ENCODE peak calls at places on chromosomes 7 and 10, in four cellular contexts. E is neuronal stem cell, W is mammary epithelial cell, J is GM23248. Y is an unnamed sample.

GRCh38 chr7:47581821-47582747 is at the start of gene TNS3:
- DNase-seq in E (no peak), W (peak; percentile 47), J (peak; percentile 74), Y (no peak)

GRCh38 chr10:32318476-32318896 is 28.5 kb downstream of the EPC1 start:
- DNase-seq in E (no peak), W (no peak), J (peak; percentile 76), Y (no peak)

GRCh38 chr7:2661602-2662272 is 26.3 kb upstream of the AMZ1 start:
- DNase-seq in E (no peak), W (no peak), J (no peak), Y (no peak)

GRCh38 chr7:36116347-36117200 is 36.5 kb upstream of the EEPD1 start:
- DNase-seq in E (no peak), W (peak; percentile 53), J (peak; percentile 54), Y (no peak)

GRCh38 chr7:100485514-100485913 is 1.8 kb downstream of the NYAP1 start:
- DNase-seq in E (no peak), W (no peak), J (peak; percentile 38), Y (no peak)

GRCh38 chr7:28685660-28686417 is 272.3 kb downstream of the TRIL start:
- DNase-seq in E (peak; percentile 61), W (peak; percentile 96), J (peak; percentile 96), Y (peak; percentile 74)

GRCh38 chr7:28957064-28957821 is 887 bp downstream of the TRIL start:
- DNase-seq in E (peak; percentile 40), W (no peak), J (peak; percentile 30), Y (no peak)

GRCh38 chr7:99406557-99406956 is 1.8 kb downstream of the PDAP1 start:
- DNase-seq in E (no peak), W (no peak), J (no peak), Y (no peak)

GRCh38 chr7:107678110-107678753 is 17.6 kb downstream of the SLC26A4 start:
- DNase-seq in E (no peak), W (no peak), J (no peak), Y (no peak)

GRCh38 chr10:2188371-2188770 is 451.0 kb upstream of the ADARB2 start:
- DNase-seq in E (no peak), W (peak; percentile 37), J (no peak), Y (no peak)

GRCh38 chr10:127044191-127044590 is 139.0 kb downstream of the DOCK1 start:
- DNase-seq in E (no peak), W (peak; percentile 80), J (no peak), Y (peak; percentile 63)

GRCh38 chr10:33802566-33802965 is 468.1 kb upstream of the NRP1 start:
- DNase-seq in E (no peak), W (no peak), J (no peak), Y (no peak)

GRCh38 chr7:98992076-98992475 is 113.7 kb downstream of the TRRAP start:
- DNase-seq in E (no peak), W (no peak), J (no peak), Y (no peak)

GRCh38 chr7:64667311-64667710 is 1.4 kb downstream of the ZNF107 start:
- DNase-seq in E (no peak), W (no peak), J (no peak), Y (no peak)

GRCh38 chr7:100367676-100368613 is 5.3 kb upstream of the PILRA start:
- DNase-seq in E (no peak), W (no peak), J (no peak), Y (no peak)

GRCh38 chr10:94225589-94225988 is 137.2 kb downstream of the NOC3L start:
- DNase-seq in E (no peak), W (no peak), J (peak; percentile 20), Y (no peak)

GRCh38 chr7:150453186-150453585 is 2.8 kb downstream of the GIMAP8 start:
- DNase-seq in E (no peak), W (no peak), J (no peak), Y (no peak)

GRCh38 chr7:98483276-98483963 is 82.5 kb upstream of the BAIAP2L1 start:
- DNase-seq in E (no peak), W (no peak), J (no peak), Y (no peak)

GRCh38 chr10:29471483-29471859 is 163.3 kb downstream of the SVIL start:
- DNase-seq in E (no peak), W (peak; percentile 93), J (peak; percentile 90), Y (peak; percentile 60)

GRCh38 chr10:61869772-61870520 is 31.6 kb upstream of the ARID5B start:
- DNase-seq in E (no peak), W (no peak), J (peak; percentile 47), Y (no peak)

GRCh38 chr7:49244543-49244942 is 320.2 kb downstream of the CDC14C start:
- DNase-seq in E (no peak), W (no peak), J (no peak), Y (no peak)

GRCh38 chr10:97080051-97080776 is 105.5 kb downstream of the SLIT1 start:
- DNase-seq in E (no peak), W (no peak), J (no peak), Y (no peak)

GRCh38 chr7:148242271-148242801 is 348.2 kb upstream of the C7orf33 start:
- DNase-seq in E (peak; percentile 48), W (peak; percentile 55), J (peak; percentile 75), Y (peak; percentile 44)

GRCh38 chr10:78875331-78875877 is 193.4 kb upstream of the ZMIZ1 start:
- DNase-seq in E (no peak), W (no peak), J (no peak), Y (no peak)

GRCh38 chr10:113958631-113959382 is 84.9 kb upstream of the ADRB1 start:
- DNase-seq in E (no peak), W (peak; percentile 86), J (peak; percentile 96), Y (no peak)

GRCh38 chr7:121452400-121452799 is 56.3 kb upstream of the FAM3C start:
- DNase-seq in E (no peak), W (no peak), J (no peak), Y (no peak)

GRCh38 chr7:138663741-138664710 is 37.1 kb downstream of the SVOPL start:
- DNase-seq in E (no peak), W (no peak), J (peak; percentile 7), Y (no peak)

GRCh38 chr10:86062151-86062550 is 304.4 kb downstream of the GRID1 start:
- DNase-seq in E (no peak), W (no peak), J (no peak), Y (no peak)

GRCh38 chr7:47721670-47722069 is 139.8 kb upstream of the TNS3 start:
- DNase-seq in E (no peak), W (no peak), J (no peak), Y (no peak)

GRCh38 chr10:75042292-75042974 is 69.0 kb upstream of the SAMD8 start:
- DNase-seq in E (no peak), W (peak; percentile 68), J (peak; percentile 83), Y (peak; percentile 29)

GRCh38 chr10:69961168-69961863 is 91.3 kb upstream of the MACROH2A2 start:
- DNase-seq in E (no peak), W (no peak), J (no peak), Y (no peak)

GRCh38 chr7:44315504-44315903 is 9.9 kb downstream of the CAMK2B start:
- DNase-seq in E (no peak), W (no peak), J (no peak), Y (no peak)

GRCh38 chr10:97701438-97702064 is 12.0 kb upstream of the MARVELD1 start:
- DNase-seq in E (peak; percentile 70), W (peak; percentile 75), J (peak; percentile 86), Y (no peak)

GRCh38 chr7:100632951-100633717 is 8.2 kb downstream of the TFR2 start:
- DNase-seq in E (no peak), W (peak; percentile 12), J (peak; percentile 69), Y (no peak)

GRCh38 chr10:1485357-1485756 is 252.0 kb downstream of the ADARB2 start:
- DNase-seq in E (no peak), W (no peak), J (no peak), Y (no peak)

GRCh38 chr10:82969405-82969804 is 1094.4 kb downstream of the NRG3 start:
- DNase-seq in E (no peak), W (peak; percentile 7), J (peak; percentile 58), Y (no peak)

GRCh38 chr7:98836811-98837631 is 32.8 kb downstream of the TMEM130 start:
- DNase-seq in E (peak; percentile 50), W (no peak), J (peak; percentile 45), Y (no peak)

GRCh38 chr7:150931199-150931869 is 46.8 kb downstream of the KCNH2 start:
- DNase-seq in E (no peak), W (no peak), J (no peak), Y (no peak)

DNA sequence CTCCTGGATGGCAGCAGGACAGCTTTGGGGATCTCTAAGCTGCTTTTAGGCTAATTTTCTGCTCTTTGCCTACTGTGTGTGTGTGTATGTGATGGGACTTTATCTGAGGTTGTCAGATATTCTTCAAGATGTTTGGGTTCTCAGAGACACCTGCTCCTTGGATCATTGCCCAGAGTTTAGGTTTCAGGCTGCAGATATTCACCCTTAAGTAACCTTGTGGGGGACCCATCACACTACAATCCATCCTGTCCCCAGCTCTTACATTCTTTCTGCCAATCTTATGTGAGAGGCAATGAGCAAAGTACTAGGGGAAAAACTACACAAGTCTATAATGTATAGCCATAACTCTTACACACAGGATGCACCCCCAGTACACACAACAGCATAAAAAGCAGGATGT is 263.0 kb upstream of the ZWINT start:
- DNase-seq in E (no peak), W (no peak), J (no peak), Y (no peak)
- H3K27ac ChIP-seq in E (no peak overlapping the region), W (no peak overlapping the region), J (no peak overlapping the region), Y (no peak overlapping the region)

DNA sequence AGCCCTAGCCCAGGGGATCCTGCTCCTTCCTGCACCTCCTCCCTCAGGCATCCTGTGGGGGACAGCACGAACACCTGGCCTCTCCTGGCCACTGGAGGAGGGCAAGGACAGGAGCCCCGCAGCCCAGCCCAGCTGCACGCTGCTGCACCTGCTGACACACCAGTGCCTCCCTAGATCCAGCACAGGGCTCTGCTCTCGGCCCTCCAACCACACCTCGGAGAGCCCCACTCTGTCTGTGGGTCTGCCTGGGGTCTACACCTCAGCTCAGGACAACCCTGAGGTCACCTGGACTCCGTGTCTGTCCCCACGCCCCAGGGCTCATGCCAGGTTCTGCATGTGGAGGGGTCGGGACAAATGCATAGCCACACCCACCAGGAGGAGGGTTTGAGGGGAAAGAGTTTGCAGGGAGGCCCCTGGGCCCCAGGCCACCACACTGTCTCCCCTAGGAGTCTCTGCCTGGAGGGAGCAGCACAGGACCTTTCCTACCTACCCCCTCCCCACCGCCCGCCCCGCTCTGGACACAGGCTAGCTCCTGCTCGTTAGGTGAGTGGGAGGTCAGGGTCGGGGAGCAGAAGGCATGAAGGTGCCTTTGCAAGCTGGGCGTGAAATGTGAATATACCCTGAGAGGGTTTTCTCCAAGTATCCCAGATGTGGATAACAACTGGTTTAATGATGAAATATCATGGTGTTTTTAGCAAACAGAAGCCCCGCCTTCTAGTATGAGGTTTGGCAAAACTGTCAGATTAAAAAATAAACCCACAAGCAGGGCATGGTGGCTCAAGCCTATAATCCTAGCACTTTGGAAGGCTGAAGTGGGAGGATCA is 7.2 kb upstream of the PWWP2B start:
- DNase-seq in E (no peak), W (no peak), J (peak; percentile 53), Y (no peak)
- H3K27ac ChIP-seq in E (no peak overlapping the region), W (no peak overlapping the region), J (no peak overlapping the region), Y (no peak overlapping the region)

GRCh38 chr7:132434041-132434440 is 142.2 kb downstream of the PLXNA4 start:
- DNase-seq in E (no peak), W (no peak), J (no peak), Y (no peak)

GRCh38 chr7:132437730-132438129 is 138.5 kb downstream of the PLXNA4 start:
- DNase-seq in E (no peak), W (no peak), J (no peak), Y (no peak)

GRCh38 chr7:132433286-132433685 is 143.0 kb downstream of the PLXNA4 start:
- DNase-seq in E (no peak), W (no peak), J (no peak), Y (no peak)

GRCh38 chr7:132436121-132436520 is 140.1 kb downstream of the PLXNA4 start:
- DNase-seq in E (no peak), W (no peak), J (no peak), Y (no peak)

GRCh38 chr7:132435016-132435990 is 141.0 kb downstream of the PLXNA4 start:
- DNase-seq in E (no peak), W (no peak), J (no peak), Y (no peak)
- H3K27ac ChIP-seq in E (no peak overlapping the region), W (no peak overlapping the region), J (no peak overlapping the region), Y (no peak overlapping the region)

GRCh38 chr7:37376386-37376785 is 72.3 kb downstream of the ELMO1 start:
- DNase-seq in E (no peak), W (peak; percentile 86), J (no peak), Y (peak; percentile 1)
- H3K27ac ChIP-seq in E (no peak overlapping the region), W (no peak overlapping the region), J (no peak overlapping the region), Y (peak overlapping the region; percentile 39)

Y was measured in epithelial cell of prostate.